ENCODE peak calls at places on chromosome 15, in six cellular contexts. O is T-helper 1 cell; W is activated T-cell treated with anti-CD3 and anti-CD28 coated beads, Interleukin-2, amount 50 U/mL, for 48 hours; N is CD8-positive, alpha-beta memory T cell; E is foreskin fibroblast; M is HEK293T. C is an unnamed sample.

GRCh38 chr15:81880314-81880713 is 165.5 kb downstream of the MEX3B start:
- DNase-seq in O (no peak), W (no peak), N (no peak), E (no peak), M (no peak), C (no peak)

GRCh38 chr15:69523010-69524001 is 70.7 kb downstream of the RPLP1 start:
- DNase-seq in O (peak), W (peak), N (peak), E (peak), M (peak), C (peak)

GRCh38 chr15:101458908-101459578 is 30.5 kb downstream of the PCSK6 start:
- DNase-seq in O (no peak), W (no peak), N (no peak), E (no peak), M (no peak), C (no peak)

GRCh38 chr15:73650387-73651126 is 17.4 kb upstream of the NPTN start:
- DNase-seq in O (peak), W (peak), N (no peak), E (peak), M (no peak), C (peak)

GRCh38 chr15:64681424-64682024 is 93.9 kb downstream of the RBPMS2 start:
- DNase-seq in O (peak), W (no peak), N (no peak), E (peak), M (peak), C (peak)

GRCh38 chr15:68055224-68055705 is 1.1 kb downstream of the PIAS1 start:
- DNase-seq in O (peak), W (peak), N (peak), E (peak), M (no peak), C (peak)

GRCh38 chr15:39657714-39658113 is 76.8 kb downstream of the THBS1 start:
- DNase-seq in O (no peak), W (no peak), N (no peak), E (peak), M (no peak), C (peak)

GRCh38 chr15:48358229-48358641 is 27.0 kb downstream of the DUT start:
- DNase-seq in O (no peak), W (no peak), N (no peak), E (no peak), M (no peak), C (no peak)

GRCh38 chr15:57667171-57667924 is 39.2 kb upstream of the POLR2M start:
- DNase-seq in O (no peak), W (no peak), N (no peak), E (peak), M (peak), C (peak)

GRCh38 chr15:90001683-90002427 is 731 bp downstream of the ZNF710 start:
- DNase-seq in O (peak), W (peak), N (peak), E (peak), M (peak), C (peak)